ENCODE peak calls at places on chromosomes 11 and 22, in seven cellular contexts. A, B, H, Z, E, I and Q are unnamed samples.

GRCh38 chr22:31345331-31346254 is 553 bp downstream of the PATZ1 start:
- DNase-seq in A (peak), B (peak), H (peak), Z (peak), E (peak), I (peak), Q (peak)

GRCh38 chr11:117083011-117083940 is 15.0 kb downstream of the SIK3 start:
- DNase-seq in A (no peak), B (no peak), H (no peak), Z (no peak), E (no peak), I (no peak), Q (no peak)

GRCh38 chr11:120784566-120785251 is 239.2 kb upstream of the TBCEL start:
- DNase-seq in A (no peak), B (no peak), H (no peak), Z (no peak), E (no peak), I (no peak), Q (no peak)

GRCh38 chr22:50188356-50188755 is 2.6 kb downstream of the TRABD start:
- DNase-seq in A (no peak), B (no peak), H (no peak), Z (no peak), E (no peak), I (no peak), Q (no peak)

GRCh38 chr11:96426356-96427103 is 36.7 kb downstream of the JRKL start:
- DNase-seq in A (peak), B (no peak), H (no peak), Z (peak), E (peak), I (peak), Q (no peak)

GRCh38 chr11:65559951-65560537 is 1.9 kb upstream of the LTBP3 start:
- DNase-seq in A (peak), B (no peak), H (peak), Z (no peak), E (peak), I (peak), Q (no peak)

GRCh38 chr11:46348566-46348981 is 1.3 kb downstream of the DGKZ start:
- DNase-seq in A (no peak), B (no peak), H (no peak), Z (no peak), E (no peak), I (no peak), Q (peak)

GRCh38 chr11:12232160-12232559 is 121.8 kb downstream of the MICAL2 start:
- DNase-seq in A (no peak), B (no peak), H (no peak), Z (no peak), E (no peak), I (no peak), Q (no peak)

GRCh38 chr11:79342236-79342635 is 98.6 kb downstream of the TENM4 start:
- DNase-seq in A (no peak), B (no peak), H (no peak), Z (no peak), E (no peak), I (no peak), Q (no peak)

GRCh38 chr11:72582206-72583176 is 91.7 kb downstream of the PDE2A start:
- DNase-seq in A (no peak), B (no peak), H (no peak), Z (no peak), E (no peak), I (no peak), Q (no peak)

GRCh38 chr22:28882878-28883656 is at the start of gene ZNRF3:
- DNase-seq in A (peak), B (peak), H (peak), Z (peak), E (peak), I (peak), Q (peak)

GRCh38 chr11:35162795-35163194 is 23.8 kb downstream of the CD44 start:
- DNase-seq in A (no peak), B (no peak), H (no peak), Z (no peak), E (no peak), I (no peak), Q (no peak)

GRCh38 chr11:789951-790350 is at the start of gene CEND1:
- DNase-seq in A (no peak), B (no peak), H (no peak), Z (peak), E (peak), I (no peak), Q (no peak)

GRCh38 chr22:32044477-32044876 is 1.4 kb downstream of the SLC5A1 start:
- DNase-seq in A (no peak), B (no peak), H (no peak), Z (no peak), E (no peak), I (no peak), Q (no peak)

GRCh38 chr11:26228778-26229177 is 103.2 kb upstream of the ANO3 start:
- DNase-seq in A (no peak), B (no peak), H (no peak), Z (no peak), E (no peak), I (no peak), Q (no peak)

GRCh38 chr11:69370984-69371709 is 77.2 kb downstream of the MYEOV start:
- DNase-seq in A (no peak), B (peak), H (no peak), Z (no peak), E (no peak), I (no peak), Q (no peak)

GRCh38 chr22:26592368-26593015 is 2.6 kb upstream of the TPST2 start:
- DNase-seq in A (no peak), B (peak), H (no peak), Z (peak), E (no peak), I (no peak), Q (no peak)

GRCh38 chr11:94794287-94795168 is 26.4 kb downstream of the AMOTL1 start:
- DNase-seq in A (peak), B (peak), H (peak), Z (no peak), E (no peak), I (no peak), Q (peak)

GRCh38 chr11:112931686-112932085 is 29.5 kb upstream of the NCAM1 start:
- DNase-seq in A (no peak), B (no peak), H (no peak), Z (no peak), E (no peak), I (no peak), Q (no peak)

GRCh38 chr11:124115782-124116616 is 749 bp downstream of the VWA5A start:
- DNase-seq in A (no peak), B (peak), H (peak), Z (no peak), E (no peak), I (peak), Q (peak)

GRCh38 chr11:925158-925495 is 543 bp upstream of the AP2A2 start:
- DNase-seq in A (no peak), B (no peak), H (no peak), Z (no peak), E (no peak), I (no peak), Q (peak)

GRCh38 chr11:95660038-95660437 is 129.5 kb downstream of the FAM76B start:
- DNase-seq in A (no peak), B (no peak), H (no peak), Z (no peak), E (no peak), I (peak), Q (no peak)

GRCh38 chr11:134500621-134501020 is 88.6 kb upstream of the B3GAT1 start:
- DNase-seq in A (no peak), B (peak), H (no peak), Z (no peak), E (no peak), I (no peak), Q (no peak)

GRCh38 chr11:115581871-115582639 is 77.8 kb upstream of the CADM1 start:
- DNase-seq in A (no peak), B (no peak), H (no peak), Z (no peak), E (no peak), I (peak), Q (no peak)

GRCh38 chr11:5737091-5737490 is 843 bp downstream of the OR56B1 start:
- DNase-seq in A (no peak), B (no peak), H (no peak), Z (no peak), E (no peak), I (no peak), Q (no peak)

GRCh38 chr22:29144786-29145160 is 60.9 kb upstream of the EMID1 start:
- DNase-seq in A (no peak), B (peak), H (no peak), Z (no peak), E (no peak), I (no peak), Q (no peak)

GRCh38 chr11:113618360-113618759 is 87.7 kb downstream of the TMPRSS5 start:
- DNase-seq in A (no peak), B (no peak), H (no peak), Z (no peak), E (no peak), I (no peak), Q (no peak)

GRCh38 chr22:36724836-36725235 is 21.3 kb upstream of the CACNG2 start:
- DNase-seq in A (no peak), B (no peak), H (no peak), Z (no peak), E (no peak), I (no peak), Q (no peak)

GRCh38 chr11:36195496-36196346 is 93.5 kb downstream of the COMMD9 start:
- DNase-seq in A (no peak), B (no peak), H (no peak), Z (no peak), E (no peak), I (no peak), Q (no peak)

GRCh38 chr22:36838119-36839030 is 21.5 kb upstream of the PVALB start:
- DNase-seq in A (no peak), B (no peak), H (no peak), Z (no peak), E (no peak), I (no peak), Q (no peak)

GRCh38 chr11:64358907-64359711 is at the start of gene RPS6KA4:
- DNase-seq in A (no peak), B (peak), H (peak), Z (peak), E (peak), I (peak), Q (peak)

GRCh38 chr11:9461760-9462134 is 935 bp downstream of the ZNF143 start:
- DNase-seq in A (no peak), B (no peak), H (no peak), Z (peak), E (peak), I (peak), Q (no peak)

GRCh38 chr11:61718613-61719302 is 33.7 kb upstream of the MYRF start:
- DNase-seq in A (no peak), B (no peak), H (peak), Z (no peak), E (no peak), I (peak), Q (no peak)

GRCh38 chr22:23402275-23403151 is 177.6 kb downstream of the IGLL1 start:
- DNase-seq in A (peak), B (peak), H (peak), Z (peak), E (peak), I (peak), Q (peak)

DNA sequence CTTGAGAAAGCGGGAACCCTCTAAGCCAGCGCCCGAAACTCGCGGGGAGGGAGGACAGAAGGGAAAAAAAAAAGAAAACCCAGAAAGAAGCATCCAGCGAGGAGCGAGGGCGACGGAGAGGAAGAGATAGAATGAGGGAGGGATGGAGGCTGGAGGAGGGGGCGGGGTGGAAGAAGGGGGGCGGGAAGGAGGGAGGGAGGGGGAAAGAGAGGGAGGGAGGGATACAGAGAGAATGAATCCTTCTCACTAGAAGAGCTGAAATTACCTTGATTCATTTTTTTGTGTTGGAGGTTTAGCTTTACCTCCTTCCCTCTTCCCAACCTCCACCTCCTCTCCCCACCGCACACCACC is 19.3 kb upstream of the BDNF start:
- DNase-seq in A (no peak), B (no peak), H (no peak), Z (no peak), E (no peak), I (no peak), Q (no peak)
- H3K4me3 ChIP-seq in A (peak), B (peak), H (no peak), Z (no peak), E (peak), I (peak), Q (no peak)

GRCh38 chr11:44567876-44568256 is 2.4 kb downstream of the CD82 start:
- DNase-seq in A (no peak), B (no peak), H (no peak), Z (no peak), E (no peak), I (no peak), Q (no peak)
- H3K4me3 ChIP-seq in A (no peak), B (peak), H (no peak), Z (no peak), E (no peak), I (no peak), Q (no peak)

DNA sequence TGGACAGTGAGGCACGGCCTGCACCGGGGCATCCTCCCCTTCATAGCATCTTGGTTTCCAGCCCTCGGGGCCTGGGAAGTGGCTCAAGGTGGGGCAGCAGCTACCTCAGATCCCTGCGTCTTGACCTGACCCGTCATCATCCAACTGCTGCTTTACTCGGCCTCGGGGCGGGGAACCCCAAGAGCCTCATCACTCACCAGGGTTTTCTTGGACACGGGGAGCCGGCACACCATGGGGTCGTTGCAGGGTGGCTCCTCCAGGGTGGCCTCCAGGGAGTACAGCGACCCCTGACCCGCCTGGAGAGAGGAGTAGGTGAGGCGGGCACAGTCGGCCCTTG is 651 bp downstream of the CTSF start:
- DNase-seq in A (no peak), B (no peak), H (no peak), Z (no peak), E (no peak), I (no peak), Q (no peak)
- H3K4me3 ChIP-seq in A (no peak), B (peak), H (peak), Z (no peak), E (peak), I (no peak), Q (no peak)

GRCh38 chr22:17436981-17437410 is 67.7 kb downstream of the CECR2 start:
- DNase-seq in A (no peak), B (no peak), H (no peak), Z (no peak), E (no peak), I (peak), Q (no peak)
- H3K4me3 ChIP-seq in A (no peak), B (no peak), H (no peak), Z (no peak), E (no peak), I (no peak), Q (no peak)

GRCh38 chr11:3202759-3203158 is 15.9 kb downstream of the MRGPRG start:
- DNase-seq in A (no peak), B (no peak), H (no peak), Z (no peak), E (no peak), I (no peak), Q (no peak)
- H3K4me3 ChIP-seq in A (no peak), B (no peak), H (no peak), Z (no peak), E (no peak), I (no peak), Q (no peak)

GRCh38 chr11:60363542-60364525 is 14.5 kb upstream of the MS4A7 start:
- DNase-seq in A (peak), B (peak), H (no peak), Z (peak), E (peak), I (peak), Q (peak)
- H3K4me3 ChIP-seq in A (no peak), B (no peak), H (no peak), Z (peak), E (no peak), I (no peak), Q (no peak)

GRCh38 chr11:33868646-33869461 is 23.0 kb downstream of the LMO2 start:
- DNase-seq in A (no peak), B (no peak), H (peak), Z (no peak), E (no peak), I (no peak), Q (no peak)
- H3K4me3 ChIP-seq in A (no peak), B (peak), H (peak), Z (no peak), E (peak), I (no peak), Q (peak)

DNA sequence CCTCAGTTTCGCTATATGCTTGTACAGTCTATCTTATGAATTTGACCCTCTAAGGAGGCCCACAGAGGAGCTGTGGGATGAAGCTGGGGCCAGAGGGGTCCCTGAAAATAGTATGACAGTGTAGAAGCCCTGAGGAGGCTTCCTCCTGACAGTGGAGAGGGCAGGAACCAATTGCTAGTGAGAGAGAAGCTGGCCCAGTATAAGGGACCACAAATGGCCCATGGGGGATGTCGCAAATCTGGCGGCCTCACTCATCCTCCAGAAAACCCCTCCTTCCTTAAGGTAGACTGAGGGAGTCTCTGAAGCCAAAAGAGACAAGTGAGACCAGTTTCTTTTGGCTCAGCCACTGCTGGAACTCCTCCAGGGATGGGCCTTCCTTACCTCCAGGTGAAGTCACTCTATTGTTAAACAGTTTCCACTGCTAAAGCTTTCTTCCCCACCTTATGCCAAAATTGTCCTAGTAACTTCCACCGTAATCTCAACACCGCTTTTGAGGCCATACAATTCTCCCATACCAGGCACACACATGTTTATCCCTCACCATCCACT is 17.8 kb upstream of the CASTOR1 start:
- DNase-seq in A (no peak), B (no peak), H (no peak), Z (no peak), E (no peak), I (no peak), Q (no peak)
- H3K4me3 ChIP-seq in A (no peak), B (no peak), H (no peak), Z (peak), E (no peak), I (no peak), Q (no peak)